ENCODE peak calls at places on chromosome 21, in five cellular contexts. A, U, E, M and D are unnamed samples.

GRCh38 chr21:29655577-29655976 is 284.2 kb downstream of the GRIK1 start:
- DNase-seq in A (no peak), E (no peak), U (no peak), M (no peak), D (no peak)

GRCh38 chr21:17769049-17769845 is 49.9 kb downstream of the C21orf91 start:
- DNase-seq in A (no peak), E (no peak), U (no peak), M (no peak), D (no peak)

GRCh38 chr21:30577766-30578165 is 12.4 kb downstream of the KRTAP22-2 start:
- DNase-seq in E (no peak), U (no peak), M (no peak), A (no peak), D (no peak)

GRCh38 chr21:31180256-31181088 is 142.2 kb upstream of the KRTAP19-8 start:
- DNase-seq in E (no peak), A (peak), M (peak), U (peak), D (peak)

GRCh38 chr21:30044447-30045064 is 104.8 kb upstream of the GRIK1 start:
- DNase-seq in E (peak), U (peak), A (peak), M (peak), D (no peak)

GRCh38 chr21:30072496-30072895 is 94.1 kb downstream of the CLDN17 start:
- DNase-seq in A (peak), E (no peak), U (peak), M (peak), D (no peak)

GRCh38 chr21:33751120-33751519 is 108.8 kb downstream of the ITSN1 start:
- DNase-seq in M (no peak), A (peak), U (peak), E (peak), D (no peak)

GRCh38 chr21:29232601-29233541 is 65.9 kb upstream of the BACH1 start:
- DNase-seq in A (no peak), U (peak), M (no peak), E (peak), D (no peak)

GRCh38 chr21:33698088-33698487 is 55.8 kb downstream of the ITSN1 start:
- DNase-seq in A (no peak), E (no peak), M (no peak), U (no peak), D (no peak)

GRCh38 chr21:17848228-17848627 is 29.1 kb upstream of the C21orf91 start:
- DNase-seq in M (no peak), U (no peak), A (peak), E (peak), D (peak)

GRCh38 chr21:31554511-31555022 is 104.9 kb upstream of the SOD1 start:
- DNase-seq in E (no peak), M (peak), A (no peak), U (peak), D (peak)

GRCh38 chr21:41170442-41170841 is 2.5 kb downstream of the BACE2 start:
- DNase-seq in U (peak), A (no peak), M (peak), E (peak), D (peak)

GRCh38 chr21:17351766-17352165 is 161.1 kb upstream of the CXADR start:
- DNase-seq in A (no peak), U (no peak), E (no peak), M (no peak), D (no peak)

GRCh38 chr21:14382486-14382834 is 486 bp downstream of the HSPA13 start:
- DNase-seq in M (peak), A (no peak), U (peak), E (no peak), D (no peak)

GRCh38 chr21:29360799-29361765 is 62.4 kb downstream of the BACH1 start:
- DNase-seq in M (peak), A (peak), U (no peak), E (no peak), D (no peak)

GRCh38 chr21:34204021-34204420 is 130.6 kb downstream of the MRPS6 start:
- DNase-seq in E (no peak), U (no peak), M (no peak), A (no peak), D (no peak)

GRCh38 chr21:16082038-16082816 is 352.4 kb downstream of the USP25 start:
- DNase-seq in A (no peak), E (no peak), M (no peak), U (peak), D (no peak)

GRCh38 chr21:16072692-16073091 is 342.9 kb downstream of the USP25 start:
- DNase-seq in U (peak), M (no peak), A (no peak), E (peak), D (no peak)

GRCh38 chr21:20968391-20968790 is 29.8 kb upstream of the NCAM2 start:
- DNase-seq in M (no peak), A (no peak), U (peak), E (no peak), D (no peak)

GRCh38 chr21:24148461-24148860 is 1458.8 kb downstream of the MRPL39 start:
- DNase-seq in E (no peak), U (no peak), M (no peak), A (no peak), D (no peak)

GRCh38 chr21:31348188-31348587 is 4.1 kb upstream of the TIAM1 start:
- DNase-seq in U (no peak), E (no peak), A (no peak), M (no peak), D (no peak)

GRCh38 chr21:34333150-34333739 is 30.6 kb upstream of the KCNE2 start:
- DNase-seq in A (no peak), M (no peak), E (no peak), U (no peak), D (no peak)

GRCh38 chr21:27134513-27134912 is 167.6 kb upstream of the ADAMTS5 start:
- DNase-seq in U (no peak), M (no peak), A (no peak), E (peak), D (no peak)

GRCh38 chr21:9772348-9772672 is 749.1 kb upstream of the TPTE start:
- DNase-seq in M (no peak), U (no peak), A (no peak), E (no peak), D (no peak)

GRCh38 chr21:33229099-33229775 is 501 bp upstream of the IFNAR2 start:
- DNase-seq in A (no peak), E (no peak), M (no peak), U (no peak), D (no peak)

GRCh38 chr21:32360401-32360981 is 32.3 kb downstream of the URB1 start:
- DNase-seq in U (no peak), M (no peak), A (no peak), E (no peak), D (no peak)

GRCh38 chr21:17527711-17528110 is 14.9 kb downstream of the CXADR start:
- DNase-seq in E (no peak), A (no peak), M (no peak), U (no peak), D (no peak)

GRCh38 chr21:33152228-33153130 is 77.3 kb upstream of the IFNAR2 start:
- DNase-seq in M (no peak), U (no peak), E (no peak), A (no peak), D (no peak)

GRCh38 chr21:14554948-14555347 is 8.8 kb upstream of the SAMSN1 start:
- DNase-seq in E (no peak), M (no peak), A (no peak), U (no peak), D (no peak)

GRCh38 chr21:21003701-21004100 is 5.5 kb downstream of the NCAM2 start:
- DNase-seq in A (no peak), U (peak), M (no peak), E (no peak), D (no peak)

GRCh38 chr21:15976807-15977206 is 247.0 kb downstream of the USP25 start:
- DNase-seq in A (peak), E (peak), M (peak), U (no peak), D (no peak)

GRCh38 chr21:28632718-28633408 is 359.8 kb downstream of the LTN1 start:
- DNase-seq in U (no peak), M (no peak), E (peak), A (peak), D (no peak)

GRCh38 chr21:17799414-17800164 is 19.6 kb downstream of the C21orf91 start:
- DNase-seq in M (no peak), U (no peak), A (no peak), E (no peak), D (no peak)

GRCh38 chr21:16370176-16370575 is 640.4 kb downstream of the USP25 start:
- DNase-seq in E (no peak), M (no peak), U (no peak), A (no peak), D (no peak)

GRCh38 chr21:31444061-31444460 is 100.0 kb upstream of the TIAM1 start:
- DNase-seq in E (no peak), A (no peak), U (no peak), M (no peak), D (no peak)

GRCh38 chr21:31446206-31446900 is 102.3 kb upstream of the TIAM1 start:
- DNase-seq in M (no peak), E (no peak), U (no peak), A (no peak), D (no peak)

GRCh38 chr21:34282223-34282622 is 81.6 kb upstream of the KCNE2 start:
- DNase-seq in A (no peak), U (no peak), M (no peak), E (peak), D (no peak)

DNA sequence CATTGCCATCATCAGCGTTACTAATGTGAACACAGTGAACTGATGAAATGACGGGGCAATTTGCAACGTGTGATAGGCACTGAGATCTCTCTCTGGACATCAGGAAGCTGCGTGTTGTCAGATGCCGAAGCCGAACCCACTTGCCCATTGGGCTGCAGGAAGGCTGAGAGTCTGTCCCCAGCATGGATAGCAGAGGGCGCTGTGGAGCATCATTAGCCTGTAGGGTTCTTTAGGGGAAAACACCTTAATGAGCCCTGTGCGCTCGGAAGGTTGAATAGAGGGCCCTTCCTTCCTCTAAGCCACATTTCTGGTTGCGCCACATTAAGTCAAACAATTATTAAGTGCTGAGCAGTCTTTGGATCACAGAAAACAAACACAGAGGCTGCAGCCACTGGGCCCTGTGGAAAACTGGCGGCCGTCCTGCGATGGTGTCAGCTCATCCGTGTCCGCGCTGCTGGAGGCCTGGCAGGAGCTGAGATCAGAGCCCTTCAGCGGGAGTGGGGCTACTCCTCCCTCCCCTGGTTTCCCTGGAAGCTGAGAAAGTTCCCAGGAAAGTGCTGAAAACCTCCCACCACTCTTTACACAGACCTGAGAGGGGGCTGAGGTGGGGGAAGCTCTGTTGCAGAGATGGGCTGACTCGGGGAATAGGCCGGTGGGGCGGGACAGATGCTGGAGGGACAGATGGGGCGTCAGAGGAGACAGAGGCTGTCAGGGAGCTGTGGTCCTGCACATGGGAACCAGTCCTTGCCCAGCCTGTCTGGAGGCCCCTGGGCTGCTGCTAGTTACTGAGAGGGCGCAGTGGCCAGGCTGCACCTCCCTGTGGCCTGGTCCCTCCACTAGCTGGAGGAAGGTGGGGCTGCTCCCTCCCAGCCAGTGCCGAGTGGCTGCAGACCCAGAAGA is 12.7 kb downstream of the TFF2 start:
- DNase-seq in M (peak), E (peak), U (peak), A (peak), D (peak)
- TF ChIP-seq CTCF in M (peak), E (peak), U (peak), A (peak), D (peak)

GRCh38 chr21:38712076-38712475 is 93.7 kb upstream of the ETS2 start:
- DNase-seq in M (peak), E (peak), A (peak), U (peak), D (peak)
- TF ChIP-seq CTCF in M (no peak), E (peak), A (peak), U (peak), D (no peak)

GRCh38 chr21:37073417-37074194 is 552 bp downstream of the TTC3 start:
- DNase-seq in U (peak), E (peak), A (peak), M (peak), D (peak)

GRCh38 chr21:37072239-37072987 is 458 bp downstream of the PIGP start:
- DNase-seq in U (no peak), M (peak), E (peak), A (peak), D (peak)

GRCh38 chr21:37074195-37074510 is 1.1 kb downstream of the TTC3 start:
- DNase-seq in A (no peak), E (no peak), U (peak), M (no peak), D (no peak)

GRCh38 chr21:37072988-37073416 is at the start of the genes PIGP and TTC3:
- DNase-seq in A (peak), M (peak), U (peak), E (peak), D (peak)

GRCh38 chr21:37071561-37072238 is 1.2 kb downstream of the PIGP start:
- DNase-seq in A (peak), U (peak), M (peak), E (peak), D (peak)
- TF ChIP-seq CTCF in A (no peak), U (no peak), M (no peak), E (no peak), D (no peak)

DNA sequence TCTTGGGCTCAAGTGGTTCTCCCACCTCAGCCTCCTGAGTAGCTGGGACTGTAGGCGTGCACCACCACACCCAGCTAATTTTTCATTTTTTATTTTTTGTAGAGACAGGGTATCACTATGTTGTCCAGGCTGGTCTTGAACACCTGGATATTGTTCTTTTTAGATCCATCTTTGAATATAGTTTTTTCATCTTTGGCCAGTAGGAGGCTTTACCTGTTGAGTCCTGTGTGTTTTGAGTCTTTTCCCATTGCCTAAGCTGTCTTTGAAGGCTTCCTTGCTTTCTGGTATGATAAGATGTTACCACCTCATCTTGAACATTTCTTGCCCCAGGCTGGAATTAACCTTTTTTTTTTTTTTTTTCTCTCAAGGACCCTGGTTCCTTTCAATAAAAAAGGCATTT is 387.8 kb upstream of the RUNX1 start:
- DNase-seq in A (no peak), E (no peak), M (no peak), U (no peak), D (no peak)
- TF ChIP-seq CTCF in A (no peak), E (no peak), M (no peak), U (no peak), D (no peak)

GRCh38 chr21:25639922-25640670 is 1.0 kb downstream of the JAM2 start:
- DNase-seq in A (peak), U (peak), E (no peak), M (no peak), D (peak)
- TF ChIP-seq CTCF in A (no peak), U (no peak), E (no peak), M (no peak), D (no peak)

GRCh38 chr21:45816794-45817193 is 164.8 kb upstream of the COL6A1 start:
- DNase-seq in M (no peak), A (no peak), U (no peak), E (no peak), D (no peak)
- TF ChIP-seq CTCF in M (no peak), A (no peak), U (no peak), E (no peak), D (no peak)

GRCh38 chr21:22993822-22994574 is 1995.8 kb downstream of the NCAM2 start:
- DNase-seq in U (no peak), M (no peak), A (no peak), E (no peak), D (no peak)
- TF ChIP-seq CTCF in U (no peak), M (no peak), A (no peak), E (no peak), D (no peak)

DNA sequence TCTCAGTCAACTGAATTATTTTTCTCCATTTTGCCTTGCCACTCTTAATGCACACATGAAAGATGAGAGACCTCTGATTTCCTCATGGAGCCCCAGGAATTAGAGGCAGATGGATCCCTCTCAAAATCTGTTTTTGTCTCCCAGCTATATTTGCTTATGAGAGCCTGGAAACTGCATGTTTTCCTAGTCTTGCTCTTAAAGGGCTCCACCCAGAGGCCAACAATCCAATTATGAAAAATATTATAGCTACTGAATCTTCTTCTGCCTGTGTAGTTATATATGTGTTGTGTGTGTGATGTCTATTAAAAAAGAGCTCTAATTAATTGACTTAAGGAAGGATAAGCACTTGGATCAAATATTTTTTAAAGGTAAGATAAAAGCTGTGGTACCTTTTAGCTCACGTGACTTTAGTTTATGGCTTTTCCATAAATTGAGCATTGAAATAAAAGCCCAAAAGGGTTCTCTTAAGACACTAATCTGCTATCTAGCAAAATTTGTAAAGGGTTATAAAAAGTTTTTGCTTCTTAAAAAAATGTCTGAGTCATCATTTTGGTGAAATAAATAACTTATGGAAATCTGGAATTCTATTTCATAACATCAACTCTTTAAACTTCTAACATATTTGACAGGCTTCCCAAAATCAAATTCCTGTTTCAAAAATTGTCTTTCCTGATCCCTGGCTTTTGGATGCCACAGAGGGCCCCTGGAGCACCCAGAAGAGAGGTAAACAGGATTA is 31.2 kb upstream of the TSPEAR start:
- DNase-seq in A (no peak), M (no peak), U (peak), E (no peak), D (no peak)
- TF ChIP-seq CTCF in A (no peak), M (no peak), U (peak), E (peak), D (no peak)

GRCh38 chr21:44312089-44312488 is 12.2 kb downstream of the PFKL start:
- DNase-seq in M (no peak), E (no peak), A (no peak), U (no peak), D (no peak)
- TF ChIP-seq CTCF in M (no peak), E (no peak), A (no peak), U (no peak), D (no peak)

DNA sequence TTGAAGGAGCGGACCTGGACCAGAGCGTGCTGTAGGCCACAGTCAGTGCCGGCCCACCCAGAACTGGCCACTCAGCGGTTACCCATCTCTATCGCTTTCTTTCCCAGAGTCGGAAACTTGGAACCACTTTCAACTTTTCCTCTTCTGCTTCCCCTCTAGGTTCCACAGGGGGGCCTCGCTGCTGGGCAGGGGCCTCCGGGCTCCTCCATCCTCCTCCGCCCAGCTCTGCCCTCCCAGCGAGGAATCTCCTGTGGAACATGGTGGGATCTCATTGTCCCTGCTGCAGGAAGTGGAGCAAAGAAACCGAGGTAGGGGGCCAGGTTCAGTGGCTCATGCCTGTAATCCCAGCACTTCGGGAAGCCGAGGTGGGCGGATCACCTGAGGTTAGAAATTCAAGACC is 139.2 kb downstream of the ETS2 start:
- DNase-seq in M (no peak), A (no peak), E (no peak), U (no peak), D (no peak)
- TF ChIP-seq CTCF in M (no peak), A (no peak), E (no peak), U (no peak), D (no peak)